ENCODE peak calls at places on chromosomes 1 and 21, in seven cellular contexts. T is hepatocyte, Y is fibroblast of lung, H is HCT116, E is H1, A is PC-3, V is GM23338. Q is an unnamed sample.

GRCh38 chr1:199124351-199124750 is 485.5 kb downstream of the PTPRC start:
- DNase-seq in T (no peak), Y (peak; percentile 75), H (no peak), E (no peak), A (peak; percentile 15), V (no peak), Q (peak; percentile 71)

GRCh38 chr1:41038110-41038509 is 16.6 kb upstream of the SLFNL1 start:
- DNase-seq in T (no peak), Y (no peak), H (no peak), E (no peak), A (no peak), V (peak; percentile 27), Q (no peak)

GRCh38 chr1:244217711-244218110 is 166.6 kb downstream of the ZBTB18 start:
- DNase-seq in T (no peak), Y (no peak), H (no peak), E (no peak), A (no peak), V (no peak), Q (no peak)

GRCh38 chr1:36652011-36652410 is 169.3 kb upstream of the CSF3R start:
- DNase-seq in T (no peak), Y (no peak), H (no peak), E (no peak), A (no peak), V (no peak), Q (no peak)

GRCh38 chr1:18484276-18484675 is 3.5 kb downstream of the KLHDC7A start:
- DNase-seq in T (no peak), Y (no peak), H (no peak), E (no peak), A (no peak), V (no peak), Q (no peak)

GRCh38 chr1:77227383-77227782 is 8.2 kb upstream of the PIGK start:
- DNase-seq in T (no peak), Y (no peak), H (no peak), E (no peak), A (no peak), V (no peak), Q (no peak)

GRCh38 chr1:39828734-39829133 is 40.1 kb upstream of the BMP8B start:
- DNase-seq in T (no peak), Y (no peak), H (no peak), E (no peak), A (no peak), V (no peak), Q (no peak)

GRCh38 chr1:161096514-161096913 is 1.6 kb upstream of the KLHDC9 start:
- DNase-seq in T (no peak), Y (no peak), H (no peak), E (no peak), A (peak; percentile 44), V (no peak), Q (no peak)

GRCh38 chr21:21971384-21971783 is 973.2 kb downstream of the NCAM2 start:
- DNase-seq in T (no peak), Y (no peak), H (no peak), E (no peak), A (peak; percentile 26), V (no peak), Q (no peak)

GRCh38 chr21:44424608-44425306 is 30.6 kb upstream of the LRRC3 start:
- DNase-seq in T (no peak), Y (no peak), H (no peak), E (no peak), A (no peak), V (no peak), Q (no peak)

GRCh38 chr21:41369915-41370839 is 8.3 kb downstream of the MX2 start:
- DNase-seq in T (no peak), Y (no peak), H (no peak), E (no peak), A (no peak), V (peak; percentile 36), Q (no peak)

GRCh38 chr1:234490789-234491479 is 12.0 kb upstream of the TARBP1 start:
- DNase-seq in T (peak; percentile 44), Y (no peak), H (no peak), E (no peak), A (no peak), V (no peak), Q (no peak)

GRCh38 chr1:234489692-234490065 is 10.7 kb upstream of the TARBP1 start:
- DNase-seq in T (no peak), Y (no peak), H (no peak), E (no peak), A (no peak), V (no peak), Q (no peak)

GRCh38 chr1:234486858-234487830 is 8.2 kb upstream of the TARBP1 start:
- DNase-seq in T (peak; percentile 75), Y (peak; percentile 60), H (no peak), E (no peak), A (peak; percentile 71), V (no peak), Q (peak; percentile 53)

GRCh38 chr1:234488054-234488953 is 9.3 kb upstream of the TARBP1 start:
- DNase-seq in T (no peak), Y (no peak), H (no peak), E (no peak), A (no peak), V (no peak), Q (no peak)

DNA sequence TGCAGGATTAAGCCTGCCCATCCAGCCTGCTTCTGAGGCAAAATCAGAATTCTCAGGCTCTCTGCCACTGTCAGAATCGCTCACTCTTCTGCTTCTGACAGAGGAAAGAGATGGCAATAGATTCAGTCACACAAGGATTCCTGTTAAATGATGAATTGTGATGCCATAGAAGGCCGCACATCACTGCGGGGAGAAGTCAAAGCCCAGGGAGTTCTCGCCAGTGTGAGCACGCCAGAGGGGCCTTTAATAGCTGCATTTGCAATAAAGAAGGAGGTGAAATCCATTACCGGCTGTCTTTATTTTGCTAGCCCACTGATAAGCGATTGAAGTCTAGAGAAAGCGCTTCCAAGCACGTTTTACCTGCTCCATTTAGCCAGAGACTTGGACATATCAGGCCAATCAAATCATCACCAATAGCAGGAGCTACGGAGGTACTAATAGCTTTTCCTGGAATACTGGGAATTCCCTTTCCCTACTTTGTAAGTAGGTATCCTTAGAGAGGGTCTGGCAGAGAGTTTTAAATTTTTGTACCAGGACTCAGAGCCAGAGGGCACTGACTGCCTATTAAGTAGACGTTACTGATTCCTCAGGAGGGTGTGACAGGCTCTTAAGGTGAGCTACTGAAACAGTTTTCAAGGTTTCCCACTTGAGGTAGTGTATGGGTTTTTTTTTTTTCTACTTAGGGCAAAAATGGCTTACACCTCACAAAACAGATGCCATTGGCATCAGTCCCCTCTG is 10.1 kb upstream of the TARBP1 start:
- DNase-seq in T (no peak), Y (no peak), H (no peak), E (no peak), A (peak; percentile 10), V (no peak), Q (no peak)
- TF ChIP-seq CTCF in T (peak; percentile 11), Y (no peak), H (no peak), E (no peak), A (no peak), V (no peak), Q (no peak)

GRCh38 chr1:25433389-25434186 is 2.9 kb downstream of the MACO1 start:
- DNase-seq in T (no peak), Y (no peak), H (no peak), E (no peak), A (no peak), V (no peak), Q (no peak)
- H3K79me2 ChIP-seq in T (peaks cover 73% of the 10 kb centered on the region), Y (peaks cover 25% of the 10 kb centered on the region), H (no peaks in the 10 kb centered on the region), E (no peaks in the 10 kb centered on the region), A (peaks cover 71% of the 10 kb centered on the region), V (peaks cover 60% of the 10 kb centered on the region), Q (peaks cover 72% of the 10 kb centered on the region)

GRCh38 chr1:2354511-2355407 is 36.6 kb downstream of the MORN1 start:
- DNase-seq in T (peak; percentile 31), Y (no peak), H (no peak), E (no peak), A (no peak), V (no peak), Q (no peak)
- TF ChIP-seq EZH2 in T (no peak), Y (no peak), H (no peak), E (no peak), A (no peak), V (no peak), Q (no peak)

GRCh38 chr1:180179162-180179957 is 24.7 kb downstream of the QSOX1 start:
- DNase-seq in T (no peak), Y (no peak), H (no peak), E (no peak), A (no peak), V (no peak), Q (no peak)

GRCh38 chr1:180181996-180182675 is 27.5 kb downstream of the QSOX1 start:
- DNase-seq in T (no peak), Y (no peak), H (no peak), E (no peak), A (no peak), V (no peak), Q (no peak)

GRCh38 chr1:180182721-180183311 is 28.1 kb downstream of the QSOX1 start:
- DNase-seq in T (no peak), Y (no peak), H (no peak), E (no peak), A (no peak), V (no peak), Q (no peak)

GRCh38 chr1:180183426-180183825 is 28.8 kb downstream of the QSOX1 start:
- DNase-seq in T (no peak), Y (no peak), H (no peak), E (no peak), A (no peak), V (no peak), Q (no peak)

GRCh38 chr1:180181048-180181447 is 26.4 kb downstream of the QSOX1 start:
- DNase-seq in T (peak; percentile 39), Y (peak; percentile 12), H (no peak), E (no peak), A (peak; percentile 18), V (peak; percentile 83), Q (no peak)
- TF ChIP-seq CTCF in T (peak; percentile 38), Y (peak; percentile 28), H (peak; percentile 25), E (peak; percentile 45), A (peak; percentile 49), V (peak; percentile 73), Q (peak; percentile 18)

DNA sequence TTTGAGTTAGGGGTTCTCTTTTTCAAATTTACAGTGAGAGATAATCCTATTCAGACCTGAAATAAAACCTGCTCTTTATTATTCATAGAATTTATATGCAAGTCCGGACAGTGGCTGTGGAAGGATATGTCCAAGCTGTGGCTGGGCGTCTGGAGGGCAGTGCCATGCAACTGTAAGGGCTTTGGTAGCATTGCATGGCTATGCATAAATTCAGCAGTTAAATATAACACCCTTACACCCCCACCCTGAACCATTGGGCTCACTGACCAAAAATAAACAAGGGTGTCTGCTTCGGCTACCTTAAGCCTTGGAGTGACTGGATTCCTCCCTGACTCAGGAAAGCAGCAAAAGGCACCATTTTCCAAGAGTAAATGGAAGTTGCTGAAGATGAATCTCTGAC is 5.4 kb downstream of the CHTOP start:
- DNase-seq in T (no peak), Y (no peak), H (no peak), E (no peak), A (no peak), V (no peak), Q (no peak)
- H3K79me2 ChIP-seq in T (peaks cover 87% of the 10 kb centered on the region), Y (peaks cover 35% of the 10 kb centered on the region), H (peaks cover 100% of the 10 kb centered on the region), E (no peaks in the 10 kb centered on the region), A (peaks cover 99% of the 10 kb centered on the region), V (peaks cover 71% of the 10 kb centered on the region), Q (peaks cover 91% of the 10 kb centered on the region)

DNA sequence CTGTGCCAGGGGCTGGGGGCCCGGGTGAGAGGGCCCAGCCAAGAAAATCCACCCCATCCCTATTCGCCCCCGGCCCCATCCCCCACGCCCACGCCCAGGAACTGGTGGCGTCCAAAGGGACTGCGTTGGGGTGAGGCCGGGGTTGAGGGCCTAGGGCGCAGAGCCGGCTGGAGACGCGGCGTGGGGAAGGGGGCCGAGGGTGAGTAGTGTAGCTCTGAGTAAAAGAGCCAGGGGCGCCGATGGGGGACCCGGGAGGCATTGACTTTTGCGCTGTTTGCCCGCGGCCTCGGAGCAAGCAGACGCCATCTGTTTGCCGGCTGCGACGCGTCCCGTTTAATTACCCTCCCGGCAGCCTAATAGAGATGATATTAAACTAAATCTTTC is 3.5 kb upstream of the DMRTA2 start:
- DNase-seq in T (no peak), Y (no peak), H (no peak), E (no peak), A (no peak), V (peak; percentile 41), Q (no peak)
- TF ChIP-seq EZH2 in T (no peak), Y (no peak), H (no peak), E (no peak), A (no peak), V (no peak), Q (no peak)

Q was measured in astrocyte.